ENCODE peak calls at places on chromosomes 1 and 21, in six cellular contexts. C is stimulated activated CD4-positive, alpha-beta T cell treated with anti-CD3 and anti-CD28 coated beads, Interleukin-1b, Interleukin-23, amount 100 ng/mL, for 4 hours; G is NCI-H1930; E is stomach; R is fibroblast of lung; S is globus pallidus. N is an unnamed sample.

GRCh38 chr1:192439373-192440025 is 122.7 kb downstream of the RGS21 start:
- DNase-seq in C (no peak), R (peak), E (no peak), G (no peak), S (no peak), N (no peak)

GRCh38 chr21:28908351-28908750 is 84.3 kb downstream of the LTN1 start:
- DNase-seq in E (no peak), S (no peak), R (no peak), G (no peak), C (no peak), N (no peak)

GRCh38 chr21:35476616-35477395 is 427.7 kb upstream of the RUNX1 start:
- DNase-seq in G (no peak), S (no peak), C (no peak), R (peak), E (no peak), N (no peak)

GRCh38 chr1:108537976-108538375 is 21.9 kb upstream of the EEIG2 start:
- DNase-seq in R (no peak), E (no peak), S (no peak), C (no peak), G (no peak), N (no peak)

GRCh38 chr1:4109626-4109940 is 209.5 kb upstream of the C1orf174 start:
- DNase-seq in C (no peak), E (no peak), R (no peak), S (no peak), G (no peak), N (no peak)

GRCh38 chr1:10108948-10109347 is 76.2 kb downstream of the UBE4B start:
- DNase-seq in C (no peak), S (peak), R (peak), G (no peak), E (no peak), N (no peak)

GRCh38 chr1:44289530-44289929 is 65.5 kb downstream of the ERI3 start:
- DNase-seq in E (no peak), R (no peak), S (no peak), G (no peak), C (no peak), N (no peak)

GRCh38 chr1:93137604-93138292 is 42.5 kb downstream of the TMED5 start:
- DNase-seq in C (no peak), S (no peak), R (no peak), E (no peak), G (no peak), N (peak)

GRCh38 chr1:54623216-54624007 is at the start of gene FAM151A:
- DNase-seq in E (no peak), R (no peak), C (no peak), S (no peak), G (no peak), N (no peak)

GRCh38 chr1:209785592-209785991 is 1.2 kb upstream of the C1orf74 start:
- DNase-seq in S (no peak), C (no peak), R (no peak), E (no peak), G (no peak), N (no peak)

GRCh38 chr1:119554188-119554587 is 47.2 kb downstream of the HSD3B1 start:
- DNase-seq in R (peak), S (peak), C (no peak), G (peak), E (peak), N (peak)

GRCh38 chr1:2072109-2072806 is 22.0 kb downstream of the PRKCZ start:
- DNase-seq in S (no peak), E (no peak), C (no peak), G (no peak), R (no peak), N (no peak)

GRCh38 chr1:42973304-42973703 is 14.6 kb upstream of the SLC2A1 start:
- DNase-seq in S (no peak), C (no peak), E (no peak), R (peak), G (no peak), N (no peak)

GRCh38 chr21:42830456-42831455 is 48.6 kb downstream of the WDR4 start:
- DNase-seq in R (no peak), C (no peak), G (no peak), S (no peak), E (peak), N (no peak)

GRCh38 chr1:164895026-164895907 is 336.3 kb downstream of the PBX1 start:
- DNase-seq in E (no peak), C (no peak), R (no peak), G (no peak), S (no peak), N (no peak)

GRCh38 chr21:42115136-42115683 is 44.1 kb downstream of the UMODL1 start:
- DNase-seq in E (no peak), C (no peak), S (no peak), G (no peak), R (no peak), N (no peak)

GRCh38 chr1:10213186-10213585 is 2.8 kb downstream of the KIF1B start:
- DNase-seq in R (no peak), E (no peak), G (no peak), S (peak), C (no peak), N (no peak)

GRCh38 chr21:37060296-37060695 is 12.6 kb downstream of the PIGP start:
- DNase-seq in R (peak), C (no peak), E (peak), G (peak), S (peak), N (peak)

GRCh38 chr1:116771997-116772647 is 17.9 kb downstream of the CD2 start:
- DNase-seq in E (no peak), G (no peak), R (no peak), C (no peak), S (no peak), N (no peak)

GRCh38 chr1:36380782-36381181 is 4.9 kb downstream of the STK40 start:
- DNase-seq in S (no peak), C (no peak), E (no peak), R (no peak), G (no peak), N (no peak)

GRCh38 chr1:21864730-21865129 is 52.7 kb downstream of the LDLRAD2 start:
- DNase-seq in S (no peak), G (no peak), C (no peak), E (no peak), R (no peak), N (no peak)

GRCh38 chr1:214402583-214403216 is 121.7 kb downstream of the SMYD2 start:
- DNase-seq in G (no peak), E (peak), C (no peak), R (peak), S (no peak), N (peak)

GRCh38 chr1:6285356-6285755 is 24.5 kb upstream of the GPR153 start:
- DNase-seq in G (no peak), C (no peak), R (no peak), E (no peak), S (no peak), N (no peak)

GRCh38 chr1:65792671-65793358 is at the start of gene PDE4B:
- DNase-seq in G (no peak), E (no peak), C (no peak), S (no peak), R (peak), N (no peak)

GRCh38 chr1:212606734-212607205 is 1.8 kb upstream of the ATF3 start:
- DNase-seq in S (no peak), G (no peak), R (no peak), E (peak), C (peak), N (no peak)

GRCh38 chr1:9143250-9143649 is 14.3 kb upstream of the GPR157 start:
- DNase-seq in C (no peak), R (peak), G (no peak), E (no peak), S (no peak), N (peak)

N was measured in foreskin melanocyte.